ENCODE peak calls at places on chromosomes 13 and 19, in five cellular contexts. One of them, this sample, is unnamed.

GRCh38 chr13:35600137-35600536 is 123.6 kb upstream of the MAB21L1 start:
- DNase-seq in H9: no peak
- DNase-seq in GOT3: no peak
- DNase-seq in esophagus squamous epithelium: no peak
- DNase-seq in NCI-H2081: no peak
- DNase-seq in this sample: no peak

GRCh38 chr19:51338563-51339312 is 3.2 kb downstream of the VSIG10L start:
- DNase-seq in esophagus squamous epithelium: peak
- DNase-seq in NCI-H2081: no peak
- DNase-seq in GOT3: peak
- DNase-seq in H9: peak
- DNase-seq in this sample: peak

GRCh38 chr19:48477067-48477685 is 8.0 kb downstream of the CYTH2 start:
- DNase-seq in NCI-H2081: no peak
- DNase-seq in esophagus squamous epithelium: no peak
- DNase-seq in H9: no peak
- DNase-seq in GOT3: no peak
- DNase-seq in this sample: no peak

GRCh38 chr13:72384879-72385278 is 342.6 kb downstream of the MZT1 start:
- DNase-seq in GOT3: no peak
- DNase-seq in NCI-H2081: no peak
- DNase-seq in H9: no peak
- DNase-seq in esophagus squamous epithelium: no peak
- DNase-seq in this sample: no peak

GRCh38 chr19:3304871-3305423 is 61.4 kb upstream of the NFIC start:
- DNase-seq in H9: peak
- DNase-seq in GOT3: no peak
- DNase-seq in esophagus squamous epithelium: no peak
- DNase-seq in NCI-H2081: peak
- DNase-seq in this sample: peak

GRCh38 chr13:83666126-83666525 is 216.1 kb downstream of the SLITRK1 start:
- DNase-seq in esophagus squamous epithelium: no peak
- DNase-seq in GOT3: no peak
- DNase-seq in NCI-H2081: no peak
- DNase-seq in H9: no peak
- DNase-seq in this sample: no peak

GRCh38 chr13:26971990-26972888 is 199.4 kb downstream of the USP12 start:
- DNase-seq in esophagus squamous epithelium: no peak
- DNase-seq in H9: peak
- DNase-seq in GOT3: no peak
- DNase-seq in NCI-H2081: peak
- DNase-seq in this sample: no peak

GRCh38 chr13:99969934-99970760 is 1.4 kb downstream of the ZIC5 start:
- DNase-seq in GOT3: no peak
- DNase-seq in esophagus squamous epithelium: no peak
- DNase-seq in NCI-H2081: peak
- DNase-seq in H9: peak
- DNase-seq in this sample: no peak

GRCh38 chr13:66994498-66995365 is 235.4 kb downstream of the PCDH9 start:
- DNase-seq in NCI-H2081: no peak
- DNase-seq in esophagus squamous epithelium: no peak
- DNase-seq in H9: no peak
- DNase-seq in GOT3: no peak
- DNase-seq in this sample: no peak

GRCh38 chr19:42114412-42114811 is 17.8 kb downstream of the POU2F2 start:
- DNase-seq in esophagus squamous epithelium: no peak
- DNase-seq in GOT3: no peak
- DNase-seq in NCI-H2081: no peak
- DNase-seq in H9: peak
- DNase-seq in this sample: no peak

GRCh38 chr19:49437231-49437630 is 4.1 kb downstream of the SLC17A7 start:
- DNase-seq in GOT3: no peak
- DNase-seq in esophagus squamous epithelium: no peak
- DNase-seq in NCI-H2081: no peak
- DNase-seq in H9: no peak
- DNase-seq in this sample: no peak

GRCh38 chr19:43538922-43539321 is 5.9 kb downstream of the ZNF575 start:
- DNase-seq in GOT3: no peak
- DNase-seq in H9: no peak
- DNase-seq in NCI-H2081: no peak
- DNase-seq in esophagus squamous epithelium: no peak
- DNase-seq in this sample: no peak

GRCh38 chr19:51327066-51327985 is 14.6 kb downstream of the VSIG10L start:
- DNase-seq in H9: peak
- DNase-seq in NCI-H2081: no peak
- DNase-seq in GOT3: no peak
- DNase-seq in esophagus squamous epithelium: no peak
- DNase-seq in this sample: peak

GRCh38 chr19:14081797-14082674 is 3.5 kb downstream of the C19orf67 start:
- DNase-seq in esophagus squamous epithelium: no peak
- DNase-seq in H9: no peak
- DNase-seq in NCI-H2081: no peak
- DNase-seq in GOT3: no peak
- DNase-seq in this sample: no peak

GRCh38 chr13:40338217-40338616 is 328.2 kb downstream of the FOXO1 start:
- DNase-seq in esophagus squamous epithelium: no peak
- DNase-seq in H9: no peak
- DNase-seq in NCI-H2081: no peak
- DNase-seq in GOT3: no peak
- DNase-seq in this sample: no peak

GRCh38 chr19:33705860-33706259 is 84.1 kb downstream of the CHST8 start:
- DNase-seq in esophagus squamous epithelium: no peak
- DNase-seq in NCI-H2081: no peak
- DNase-seq in GOT3: no peak
- DNase-seq in H9: no peak
- DNase-seq in this sample: no peak

GRCh38 chr13:111526922-111527321 is 206.5 kb downstream of the TEX29 start:
- DNase-seq in H9: no peak
- DNase-seq in esophagus squamous epithelium: no peak
- DNase-seq in GOT3: no peak
- DNase-seq in NCI-H2081: no peak
- DNase-seq in this sample: no peak

GRCh38 chr19:19053508-19054314 is 10.1 kb upstream of the SLC25A42 start:
- DNase-seq in GOT3: no peak
- DNase-seq in NCI-H2081: peak
- DNase-seq in esophagus squamous epithelium: no peak
- DNase-seq in H9: peak
- DNase-seq in this sample: peak

GRCh38 chr19:55062735-55063491 is at the start of gene RDH13:
- DNase-seq in H9: peak
- DNase-seq in NCI-H2081: peak
- DNase-seq in esophagus squamous epithelium: peak
- DNase-seq in GOT3: peak
- DNase-seq in this sample: peak

GRCh38 chr19:2461751-2462634 is 5.2 kb upstream of the LMNB2 start:
- DNase-seq in GOT3: peak
- DNase-seq in esophagus squamous epithelium: no peak
- DNase-seq in NCI-H2081: peak
- DNase-seq in H9: peak
- DNase-seq in this sample: peak

GRCh38 chr13:100608906-100609305 is 20.3 kb upstream of the GGACT start:
- DNase-seq in esophagus squamous epithelium: no peak
- DNase-seq in GOT3: no peak
- DNase-seq in NCI-H2081: no peak
- DNase-seq in H9: no peak
- DNase-seq in this sample: no peak

GRCh38 chr19:44869728-44870470 is 21.2 kb upstream of the TOMM40 start:
- DNase-seq in H9: no peak
- DNase-seq in GOT3: no peak
- DNase-seq in esophagus squamous epithelium: no peak
- DNase-seq in NCI-H2081: no peak
- DNase-seq in this sample: no peak

GRCh38 chr13:24269803-24270202 is 39.6 kb upstream of the C1QTNF9 start:
- DNase-seq in esophagus squamous epithelium: no peak
- DNase-seq in H9: no peak
- DNase-seq in NCI-H2081: no peak
- DNase-seq in GOT3: no peak
- DNase-seq in this sample: no peak

GRCh38 chr19:42406111-42406510 is 16.0 kb upstream of the CNFN start:
- DNase-seq in esophagus squamous epithelium: no peak
- DNase-seq in GOT3: no peak
- DNase-seq in H9: no peak
- DNase-seq in NCI-H2081: no peak
- DNase-seq in this sample: no peak

GRCh38 chr13:63024458-63024857 is 1608.8 kb upstream of the PCDH20 start:
- DNase-seq in esophagus squamous epithelium: no peak
- DNase-seq in H9: no peak
- DNase-seq in GOT3: no peak
- DNase-seq in NCI-H2081: no peak
- DNase-seq in this sample: no peak

GRCh38 chr13:49953560-49953959 is 17.4 kb upstream of the SPRYD7 start:
- DNase-seq in GOT3: no peak
- DNase-seq in NCI-H2081: no peak
- DNase-seq in H9: no peak
- DNase-seq in esophagus squamous epithelium: no peak
- DNase-seq in this sample: no peak

GRCh38 chr13:48263196-48263595 is 30.2 kb downstream of the ITM2B start:
- DNase-seq in GOT3: no peak
- DNase-seq in esophagus squamous epithelium: no peak
- DNase-seq in NCI-H2081: no peak
- DNase-seq in H9: no peak
- DNase-seq in this sample: no peak

GRCh38 chr13:103883698-103884097 is 817.5 kb upstream of the SLC10A2 start:
- DNase-seq in GOT3: no peak
- DNase-seq in NCI-H2081: no peak
- DNase-seq in H9: no peak
- DNase-seq in esophagus squamous epithelium: no peak
- DNase-seq in this sample: no peak

GRCh38 chr19:35805518-35806102 is 7.0 kb downstream of the PRODH2 start:
- DNase-seq in NCI-H2081: peak
- DNase-seq in H9: no peak
- DNase-seq in GOT3: no peak
- DNase-seq in esophagus squamous epithelium: no peak
- DNase-seq in this sample: no peak

GRCh38 chr19:1189419-1189818 is 15.4 kb upstream of the SBNO2 start:
- DNase-seq in GOT3: no peak
- DNase-seq in NCI-H2081: no peak
- DNase-seq in esophagus squamous epithelium: no peak
- DNase-seq in H9: no peak
- DNase-seq in this sample: peak

GRCh38 chr19:35090795-35091214 is 24.8 kb upstream of the FXYD3 start:
- DNase-seq in GOT3: no peak
- DNase-seq in esophagus squamous epithelium: no peak
- DNase-seq in H9: peak
- DNase-seq in NCI-H2081: no peak
- DNase-seq in this sample: no peak